ENCODE peak calls at places on chromosomes 5 and 9, in ten cellular contexts. U, L, P, E, W, C, A, F, T and B are unnamed samples.

GRCh38 chr9:7259544-7260241 is 501.9 kb downstream of the KDM4C start:
- DNase-seq in P (peak), C (no peak), F (peak), T (no peak), A (no peak), U (no peak), L (no peak), W (no peak), E (no peak), B (no peak)

GRCh38 chr9:21709464-21710058 is 92.9 kb upstream of the MTAP start:
- DNase-seq in T (peak), E (peak), P (peak), L (peak), A (peak), C (peak), F (peak), W (no peak), U (no peak), B (peak)

GRCh38 chr5:180209137-180209581 is at the start of gene RASGEF1C:
- DNase-seq in A (peak), L (peak), P (peak), T (peak), C (peak), F (peak), W (no peak), E (peak), U (peak), B (peak)

GRCh38 chr9:89994988-89995613 is 390.3 kb downstream of the GADD45G start:
- DNase-seq in T (no peak), L (no peak), F (no peak), A (no peak), C (no peak), P (no peak), U (no peak), E (no peak), W (no peak), B (no peak)

GRCh38 chr5:54361683-54362411 is 51.5 kb upstream of the ARL15 start:
- DNase-seq in T (no peak), W (no peak), A (no peak), P (peak), F (no peak), E (no peak), U (no peak), C (no peak), L (no peak), B (no peak)

GRCh38 chr5:10295619-10296326 is 11.9 kb downstream of the CMBL start:
- DNase-seq in T (peak), F (no peak), L (no peak), P (no peak), U (no peak), C (no peak), W (no peak), A (no peak), E (no peak), B (no peak)

GRCh38 chr9:129317179-129318011 is 139.3 kb upstream of the IER5L start:
- DNase-seq in A (peak), F (peak), T (peak), P (peak), C (no peak), L (no peak), W (no peak), E (no peak), U (no peak), B (no peak)

GRCh38 chr5:110386782-110387181 is 339.7 kb downstream of the TMEM232 start:
- DNase-seq in F (peak), A (peak), P (no peak), L (no peak), E (no peak), W (peak), U (no peak), T (no peak), C (no peak), B (no peak)

GRCh38 chr9:135363556-135363955 is 116.0 kb upstream of the PPP1R26 start:
- DNase-seq in T (no peak), F (no peak), C (no peak), P (no peak), L (no peak), A (no peak), W (no peak), E (no peak), U (no peak), B (no peak)

GRCh38 chr9:120920495-120921178 is 6.0 kb downstream of the TRAF1 start:
- DNase-seq in W (no peak), C (peak), P (no peak), E (no peak), F (peak), U (no peak), A (no peak), T (peak), L (no peak), B (no peak)

GRCh38 chr5:136766456-136766855 is 401.1 kb upstream of the TRPC7 start:
- DNase-seq in P (no peak), E (no peak), W (no peak), F (peak), U (no peak), A (no peak), L (no peak), T (no peak), C (no peak), B (no peak)

GRCh38 chr5:73274121-73274520 is 101.1 kb downstream of the TMEM174 start:
- DNase-seq in W (no peak), L (no peak), E (no peak), F (no peak), A (no peak), C (no peak), U (no peak), T (no peak), P (no peak), B (no peak)